ENCODE peak calls at places on chromosomes 5 and 9, in five cellular contexts. T is retinal pigment epithelial cell, Y is heart right ventricle, S is endothelial cell of umbilical vein, V is tibial nerve. M is an unnamed sample.

GRCh38 chr5:1007681-1008450 is 736 bp upstream of the NKD2 start:
- DNase-seq in T (no peak), Y (peak), S (no peak), V (peak), M (peak)

GRCh38 chr5:175728885-175729828 is 71.3 kb downstream of the HRH2 start:
- DNase-seq in T (no peak), Y (no peak), S (no peak), V (no peak), M (no peak)

GRCh38 chr9:94922691-94923107 is 196.2 kb downstream of the AOPEP start:
- DNase-seq in T (no peak), Y (no peak), S (no peak), V (no peak), M (no peak)

GRCh38 chr9:36218011-36218410 is 27.3 kb downstream of the CLTA start:
- DNase-seq in T (no peak), Y (no peak), S (no peak), V (no peak), M (no peak)

GRCh38 chr9:98906273-98907040 is 37.2 kb upstream of the COL15A1 start:
- DNase-seq in T (no peak), Y (peak), S (no peak), V (no peak), M (no peak)

GRCh38 chr5:144549580-144549979 is 378.9 kb downstream of the KCTD16 start:
- DNase-seq in T (peak), Y (no peak), S (no peak), V (peak), M (no peak)

GRCh38 chr5:92939428-92939827 is 641.6 kb downstream of the NR2F1-AS1 start:
- DNase-seq in T (no peak), Y (no peak), S (peak), V (no peak), M (no peak)

GRCh38 chr9:100505564-100506159 is 32.7 kb downstream of the TMEFF1 start:
- DNase-seq in T (no peak), Y (peak), S (peak), V (no peak), M (peak)

GRCh38 chr5:150082364-150082763 is 4.0 kb downstream of the CSF1R start:
- DNase-seq in T (no peak), Y (no peak), S (no peak), V (no peak), M (no peak)

GRCh38 chr5:169706070-169706469 is 69.0 kb downstream of the DOCK2 start:
- DNase-seq in T (no peak), Y (no peak), S (no peak), V (no peak), M (no peak)

GRCh38 chr5:125342938-125343401 is 596.5 kb upstream of the ZNF608 start:
- DNase-seq in T (peak), Y (no peak), S (no peak), V (no peak), M (no peak)

GRCh38 chr9:37413311-37413710 is 9.2 kb upstream of the GRHPR start:
- DNase-seq in T (no peak), Y (no peak), S (no peak), V (no peak), M (no peak)

GRCh38 chr5:168290902-168291280 is 554 bp upstream of the WWC1 start:
- DNase-seq in T (no peak), Y (no peak), S (no peak), V (no peak), M (no peak)

GRCh38 chr5:168291281-168291960 is at the start of gene WWC1:
- DNase-seq in T (no peak), Y (no peak), S (no peak), V (no peak), M (peak)

GRCh38 chr5:168287362-168287761 is 4.1 kb upstream of the WWC1 start:
- DNase-seq in T (no peak), Y (no peak), S (no peak), V (no peak), M (no peak)

GRCh38 chr5:168286386-168286785 is 5.1 kb upstream of the WWC1 start:
- DNase-seq in T (no peak), Y (no peak), S (no peak), V (no peak), M (no peak)

GRCh38 chr5:168288349-168289245 is 2.8 kb upstream of the WWC1 start:
- DNase-seq in T (peak), Y (no peak), S (no peak), V (no peak), M (no peak)
- H3K4me3 ChIP-seq in T (peak), Y (no peak), S (no peak), V (no peak), M (no peak)

GRCh38 chr5:119340597-119341218 is 15.1 kb upstream of the TNFAIP8 start:
- DNase-seq in T (no peak), Y (no peak), S (no peak), V (no peak), M (peak)
- H3K4me3 ChIP-seq in T (no peak), Y (no peak), S (no peak), V (no peak), M (peak)

GRCh38 chr9:134054891-134055811 is 12.7 kb downstream of the BRD3 start:
- DNase-seq in T (no peak), Y (no peak), S (no peak), V (no peak), M (peak)
- H3K4me3 ChIP-seq in T (no peak), Y (no peak), S (no peak), V (no peak), M (no peak)

GRCh38 chr5:172446336-172447051 is 7.8 kb downstream of the SH3PXD2B start:
- DNase-seq in T (no peak), Y (no peak), S (peak), V (no peak), M (no peak)
- H3K4me3 ChIP-seq in T (no peak), Y (no peak), S (no peak), V (peak), M (no peak)

DNA sequence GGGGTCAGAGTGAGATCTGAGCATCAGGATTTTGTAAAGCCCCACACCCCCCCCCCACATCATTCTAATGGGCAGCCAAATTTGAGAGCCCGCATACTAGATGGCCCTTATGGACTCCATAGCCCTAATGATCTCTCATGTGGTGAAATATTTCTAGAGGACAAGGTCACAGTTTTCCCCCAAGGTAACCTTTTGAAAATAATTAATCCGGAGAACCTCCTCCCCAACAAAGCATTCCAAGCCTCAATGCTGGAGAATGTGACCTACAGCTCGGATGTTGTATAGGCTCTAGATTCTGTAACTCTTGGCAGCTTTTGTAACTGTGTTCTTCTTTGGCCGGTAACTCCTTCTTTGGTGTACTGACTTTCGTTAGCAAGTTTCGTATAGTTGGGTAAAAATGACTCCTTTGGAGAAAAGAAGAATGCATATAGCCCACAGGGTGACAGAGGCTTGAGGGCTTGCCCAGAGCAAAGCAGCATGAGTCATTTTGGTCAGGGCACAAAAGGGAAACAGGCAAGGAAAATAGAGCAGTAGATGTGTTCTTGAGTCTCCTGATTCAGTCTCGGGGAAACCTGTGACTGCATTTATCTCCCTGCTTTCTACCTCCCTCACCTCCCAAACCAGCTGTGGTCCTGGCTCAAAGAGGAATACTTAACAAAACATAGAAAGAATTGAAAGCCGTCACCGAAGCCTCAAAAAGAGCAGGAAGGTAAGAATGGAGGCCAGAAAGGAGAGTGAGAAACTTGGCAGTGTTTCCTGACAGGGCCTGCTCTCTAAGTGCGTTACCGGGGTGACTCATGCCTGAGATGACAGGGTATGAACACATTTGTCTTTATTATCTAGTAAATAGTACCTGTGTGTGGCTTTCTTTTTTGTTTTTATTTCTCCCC is 6.5 kb upstream of the XPA start:
- DNase-seq in T (peak), Y (no peak), S (peak), V (no peak), M (no peak)
- H3K4me3 ChIP-seq in T (peak), Y (no peak), S (no peak), V (no peak), M (no peak)

DNA sequence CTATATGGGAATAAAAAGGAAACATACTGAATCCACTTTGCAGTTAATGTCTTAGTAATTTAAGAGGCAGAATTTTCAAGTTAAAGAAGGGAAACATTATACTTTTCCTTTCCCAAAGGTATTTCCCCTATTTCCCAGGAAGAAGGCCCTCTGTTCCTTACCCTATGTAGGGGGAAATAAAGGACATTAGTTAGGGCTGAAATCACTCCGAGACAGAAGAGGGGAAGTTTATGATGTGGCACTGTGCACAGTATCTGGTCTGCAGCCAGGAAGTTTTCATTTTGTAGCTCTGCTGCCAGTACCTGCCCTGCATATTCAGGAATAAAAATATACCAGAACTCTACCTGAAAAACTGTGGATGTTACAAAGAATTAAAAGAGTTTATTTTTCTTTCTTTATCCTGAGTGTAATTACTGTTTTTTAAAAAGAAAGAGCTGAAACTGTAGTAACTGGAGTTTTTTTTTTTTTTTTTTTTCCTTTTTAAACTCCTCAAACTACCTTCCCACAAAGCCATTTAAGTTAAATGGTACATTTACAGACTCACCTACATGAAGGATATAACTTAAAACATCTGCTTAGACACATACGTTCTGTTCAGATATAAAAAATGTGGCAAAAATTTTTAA is 7.3 kb downstream of the MEF2C start:
- DNase-seq in T (no peak), Y (no peak), S (peak), V (no peak), M (no peak)
- H3K4me3 ChIP-seq in T (no peak), Y (no peak), S (no peak), V (peak), M (no peak)